ENCODE peak calls at places on chromosomes 16 and 17, in five cellular contexts. C is upper lobe of left lung, R is HCT116, G is Panc1, T is K562. B is an unnamed sample.

GRCh38 chr16:17343729-17344128 is 127.0 kb downstream of the XYLT1 start:
- ATAC-seq in R (no peak), C (peak), T (no peak), G (no peak), B (no peak)

GRCh38 chr17:49873466-49873865 is 25.6 kb upstream of the TAC4 start:
- ATAC-seq in G (no peak), R (no peak), C (peak), T (no peak), B (no peak)

GRCh38 chr17:48639982-48640857 is 14.1 kb upstream of the HOXB9 start:
- ATAC-seq in C (no peak), R (no peak), T (no peak), G (no peak), B (no peak)

GRCh38 chr17:58789160-58789559 is 33.5 kb downstream of the PPM1E start:
- ATAC-seq in R (no peak), C (no peak), G (no peak), T (no peak), B (no peak)

GRCh38 chr16:2295056-2295798 is 27.3 kb upstream of the RNPS1 start:
- ATAC-seq in C (no peak), G (no peak), T (no peak), R (no peak), B (no peak)

GRCh38 chr16:86508028-86508946 is 2.0 kb upstream of the FOXF1 start:
- ATAC-seq in G (no peak), R (no peak), T (no peak), C (no peak), B (peak)

GRCh38 chr17:76123749-76124581 is 17.1 kb downstream of the FOXJ1 start:
- ATAC-seq in T (no peak), C (no peak), R (no peak), G (no peak), B (no peak)

GRCh38 chr17:57089391-57089790 is 4.3 kb downstream of the AKAP1 start:
- ATAC-seq in C (no peak), R (no peak), G (no peak), T (no peak), B (no peak)

GRCh38 chr17:2266865-2267228 is 36.7 kb downstream of the SMG6 start:
- ATAC-seq in R (no peak), T (no peak), G (no peak), C (no peak), B (no peak)

GRCh38 chr17:6495450-6496115 is 51.3 kb downstream of the PIMREG start:
- ATAC-seq in G (no peak), T (no peak), R (peak), C (no peak), B (no peak)

GRCh38 chr16:11670171-11671131 is 2.2 kb downstream of the SNN start:
- ATAC-seq in T (no peak), G (no peak), C (no peak), R (no peak), B (no peak)

GRCh38 chr17:57091186-57091618 is 6.2 kb downstream of the AKAP1 start:
- ATAC-seq in G (no peak), C (peak), R (no peak), T (no peak), B (peak)

DNA sequence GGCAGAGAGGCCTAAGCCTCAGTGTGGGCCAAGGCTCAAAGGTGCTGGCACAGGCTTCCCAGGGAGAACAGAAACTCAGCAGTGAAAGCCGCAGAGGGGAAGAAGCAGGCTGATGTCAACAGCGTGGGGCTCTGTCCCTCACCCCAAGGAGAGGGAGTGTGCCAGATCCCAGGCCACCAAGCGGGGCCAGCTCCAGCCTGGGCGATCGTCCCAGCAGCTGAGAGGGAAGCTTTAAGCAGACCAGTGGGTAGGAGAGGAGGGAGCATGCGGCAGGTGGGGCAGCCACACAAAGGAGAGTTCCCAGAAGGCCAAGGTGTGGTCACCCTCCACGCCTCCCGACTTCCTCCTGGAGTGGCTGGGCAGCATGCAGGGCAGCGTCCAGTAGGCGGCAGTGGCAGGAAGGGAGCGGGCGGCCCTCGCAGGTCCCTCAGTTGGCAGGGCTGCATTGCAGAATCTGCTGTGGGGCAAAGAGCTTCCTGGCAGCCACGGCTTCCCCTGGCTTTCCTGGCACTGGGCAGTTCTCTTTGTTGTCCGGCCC is 6.0 kb downstream of the SYNGR2 start:
- ATAC-seq in T (no peak), G (peak), C (peak), R (no peak), B (peak)
- TF ChIP-seq POLR2AphosphoS5 in T (peak), G (peak), C (peak), R (no peak), B (peak)

GRCh38 chr17:28345420-28346198 is 10.0 kb downstream of the TNFAIP1 start:
- ATAC-seq in C (peak), T (no peak), R (no peak), G (no peak), B (no peak)
- TF ChIP-seq POLR2AphosphoS5 in C (no peak), T (no peak), R (peak), G (peak), B (no peak)

GRCh38 chr16:8173111-8173644 is 417.1 kb downstream of the TMEM114 start:
- ATAC-seq in T (peak), R (peak), C (peak), G (peak), B (no peak)
- TF ChIP-seq POLR2AphosphoS5 in T (no peak), R (no peak), C (no peak), G (no peak), B (no peak)

DNA sequence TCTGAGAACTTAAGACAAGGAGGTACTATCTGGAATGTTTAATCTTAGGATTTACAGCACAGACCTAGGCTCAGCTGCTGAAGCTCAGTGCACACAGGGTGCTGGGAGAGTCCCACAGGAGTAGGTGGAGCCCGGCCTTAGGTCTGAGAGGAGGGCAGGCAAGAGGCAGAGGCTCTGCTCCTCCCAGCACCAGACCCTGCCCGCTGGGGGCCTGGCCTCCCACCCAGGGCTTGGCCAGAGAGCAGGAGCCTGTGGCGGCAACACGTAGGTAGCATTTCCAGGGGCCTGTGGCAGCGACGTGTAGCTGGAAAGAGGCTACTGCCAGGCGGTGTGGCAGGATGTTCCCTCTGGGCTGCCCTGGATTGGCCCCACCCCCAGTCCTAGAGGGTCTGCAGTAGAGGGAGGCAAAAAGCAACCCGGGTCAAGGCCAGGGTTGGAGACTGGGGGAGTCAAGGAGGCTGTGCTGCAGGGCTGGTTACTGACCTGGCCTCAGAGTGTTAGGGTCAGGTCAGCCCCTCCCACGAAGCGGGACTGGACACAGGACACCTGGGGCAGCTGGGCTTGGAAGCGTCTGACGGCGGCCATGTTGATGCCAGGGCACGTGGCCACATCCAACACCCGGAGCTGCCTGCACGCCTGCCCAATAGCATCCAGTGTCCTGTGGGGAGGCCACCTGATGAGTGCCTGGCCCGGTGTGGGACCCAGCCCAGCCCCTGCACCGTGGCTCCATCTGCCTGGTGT is 8.4 kb downstream of the ELMO3 start:
- ATAC-seq in R (peak), G (peak), T (peak), C (no peak), B (no peak)
- TF ChIP-seq POLR2AphosphoS5 in R (peak), G (peak), T (no peak), C (no peak), B (no peak)

GRCh38 chr16:89409161-89409711 is 81.1 kb downstream of the ANKRD11 start:
- ATAC-seq in R (peak), C (no peak), G (no peak), T (peak), B (peak)

GRCh38 chr16:89410322-89410721 is 80.0 kb downstream of the ANKRD11 start:
- ATAC-seq in T (no peak), C (no peak), G (no peak), R (no peak), B (no peak)

GRCh38 chr16:89412811-89413210 is 77.5 kb downstream of the ANKRD11 start:
- ATAC-seq in T (peak), G (no peak), C (no peak), R (no peak), B (no peak)

GRCh38 chr16:89411335-89411850 is 79.0 kb downstream of the ANKRD11 start:
- ATAC-seq in G (no peak), R (no peak), C (no peak), T (no peak), B (no peak)

GRCh38 chr16:89410794-89411309 is 79.5 kb downstream of the ANKRD11 start:
- ATAC-seq in C (peak), T (no peak), R (peak), G (peak), B (peak)
- TF ChIP-seq POLR2AphosphoS5 in C (no peak), T (no peak), R (no peak), G (no peak), B (no peak)

DNA sequence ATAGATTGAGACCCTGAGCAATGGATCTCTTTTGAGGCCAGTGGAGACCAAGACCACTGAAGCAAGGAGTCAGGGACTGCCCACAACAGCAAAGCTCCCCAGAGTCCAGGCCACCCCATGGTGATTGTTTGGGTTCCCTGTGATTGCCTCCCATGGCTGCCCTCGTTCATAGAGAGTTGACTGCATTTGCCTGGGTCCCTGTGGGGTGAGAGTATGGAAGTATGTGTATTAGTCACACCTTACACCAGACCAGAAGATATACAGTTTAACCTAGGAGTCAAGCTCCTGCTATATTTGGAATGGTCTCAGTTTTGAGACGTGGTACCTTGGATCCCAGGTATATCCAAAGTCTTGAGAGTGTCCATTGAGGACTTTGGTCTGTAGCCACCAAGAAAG is 20.2 kb downstream of the HLF start:
- ATAC-seq in T (no peak), G (no peak), C (peak), R (no peak), B (peak)
- TF ChIP-seq POLR2AphosphoS5 in T (no peak), G (no peak), C (no peak), R (no peak), B (no peak)

GRCh38 chr17:67335245-67335835 is 31.0 kb downstream of the PSMD12 start:
- ATAC-seq in T (no peak), C (no peak), R (no peak), G (no peak), B (no peak)

GRCh38 chr17:67336859-67337258 is 29.5 kb downstream of the PSMD12 start:
- ATAC-seq in G (peak), C (no peak), T (no peak), R (peak), B (no peak)
- TF ChIP-seq POLR2AphosphoS5 in G (no peak), C (no peak), T (no peak), R (no peak), B (no peak)

GRCh38 chr16:894136-894535 is 76.6 kb downstream of the LMF1 start:
- ATAC-seq in C (no peak), G (no peak), T (no peak), R (no peak), B (no peak)
- TF ChIP-seq POLR2AphosphoS5 in C (no peak), G (no peak), T (no peak), R (no peak), B (no peak)

B was measured in gastroesophageal sphincter.